ENCODE peak calls at places on chromosome 18, in ten cellular contexts. T, M, F, H, X, J, K, B, A and W are unnamed samples.

GRCh38 chr18:67425724-67426123 is 90.8 kb downstream of the DSEL start:
- DNase-seq in B (peak), A (no peak), T (no peak), K (no peak), F (no peak), X (peak), M (no peak), J (no peak), H (peak), W (no peak)

GRCh38 chr18:44777429-44778192 is 96.9 kb downstream of the SETBP1 start:
- DNase-seq in K (no peak), A (no peak), F (no peak), M (peak), T (no peak), B (no peak), X (no peak), J (no peak), H (no peak), W (no peak)

GRCh38 chr18:23837591-23837990 is 148.3 kb downstream of the LAMA3 start:
- DNase-seq in A (no peak), X (no peak), F (no peak), M (no peak), J (no peak), T (no peak), K (no peak), H (no peak), B (peak), W (no peak)

GRCh38 chr18:2609604-2610003 is 38.2 kb downstream of the NDC80 start:
- DNase-seq in T (no peak), X (no peak), J (no peak), M (no peak), H (no peak), B (no peak), K (no peak), A (no peak), F (no peak), W (no peak)

GRCh38 chr18:58088723-58089074 is 44.7 kb downstream of the NEDD4L start:
- DNase-seq in J (no peak), H (no peak), T (no peak), B (no peak), X (no peak), K (no peak), M (no peak), F (no peak), A (no peak), W (no peak)

GRCh38 chr18:45168883-45169585 is 446.2 kb upstream of the SLC14A2 start:
- DNase-seq in M (peak), A (peak), J (no peak), H (peak), T (no peak), B (peak), X (no peak), F (no peak), K (no peak), W (no peak)

GRCh38 chr18:37458697-37459096 is 106.9 kb downstream of the CELF4 start:
- DNase-seq in A (no peak), K (no peak), J (no peak), T (no peak), B (no peak), M (no peak), H (no peak), F (no peak), X (no peak), W (no peak)

GRCh38 chr18:21682276-21683051 is 22.1 kb downstream of the ABHD3 start:
- DNase-seq in M (no peak), K (no peak), H (no peak), T (peak), J (no peak), A (no peak), X (no peak), B (peak), F (no peak), W (no peak)

GRCh38 chr18:3593381-3593903 is 143.5 kb downstream of the TGIF1 start:
- DNase-seq in X (no peak), A (no peak), T (no peak), M (peak), J (no peak), F (no peak), B (peak), K (no peak), H (peak), W (no peak)

GRCh38 chr18:48949606-48950535 is 894 bp downstream of the SMAD7 start:
- DNase-seq in X (no peak), F (no peak), J (peak), B (peak), M (peak), K (peak), H (peak), A (no peak), T (peak), W (no peak)

GRCh38 chr18:49631146-49631866 is 69.4 kb downstream of the LIPG start:
- DNase-seq in T (no peak), J (no peak), A (no peak), M (no peak), X (no peak), F (no peak), B (no peak), H (no peak), K (no peak), W (no peak)

GRCh38 chr18:7146067-7146466 is 28.5 kb upstream of the LAMA1 start:
- DNase-seq in B (no peak), F (no peak), M (no peak), H (no peak), T (no peak), K (no peak), J (no peak), X (no peak), A (no peak), W (no peak)

GRCh38 chr18:7532942-7533341 is 34.2 kb upstream of the PTPRM start:
- DNase-seq in F (no peak), J (no peak), K (no peak), H (no peak), B (no peak), A (no peak), X (no peak), M (no peak), T (no peak), W (no peak)

GRCh38 chr18:34929336-34929780 is 111.9 kb upstream of the MAPRE2 start:
- DNase-seq in F (no peak), A (no peak), T (no peak), B (peak), J (no peak), H (peak), K (no peak), M (peak), X (peak), W (no peak)

GRCh38 chr18:72206814-72207213 is 337.3 kb downstream of the CBLN2 start:
- DNase-seq in H (no peak), J (no peak), B (no peak), K (no peak), F (no peak), X (no peak), T (no peak), A (no peak), M (peak), W (no peak)

GRCh38 chr18:39434223-39434622 is 1868.6 kb upstream of the CELF4 start:
- DNase-seq in H (no peak), B (no peak), M (no peak), T (no peak), F (no peak), K (no peak), X (no peak), A (no peak), J (no peak), W (no peak)

GRCh38 chr18:63395503-63395902 is 26.8 kb downstream of the VPS4B start:
- DNase-seq in F (no peak), T (no peak), H (no peak), X (no peak), M (no peak), A (no peak), K (no peak), B (no peak), J (no peak), W (no peak)

GRCh38 chr18:23066060-23066459 is 69.2 kb upstream of the CABLES1 start:
- DNase-seq in B (no peak), M (no peak), A (no peak), F (no peak), K (no peak), T (no peak), H (no peak), X (no peak), J (no peak), W (no peak)

GRCh38 chr18:72460210-72460680 is 83.9 kb downstream of the CBLN2 start:
- DNase-seq in J (no peak), M (no peak), H (peak), A (no peak), K (no peak), B (no peak), T (no peak), X (no peak), F (no peak), W (no peak)

GRCh38 chr18:58603365-58604067 is 25.4 kb downstream of the ALPK2 start:
- DNase-seq in H (no peak), F (no peak), T (no peak), J (no peak), B (no peak), X (no peak), A (no peak), M (peak), K (no peak), W (no peak)

GRCh38 chr18:22563098-22563707 is 145.5 kb upstream of the CTAGE1 start:
- DNase-seq in K (no peak), T (no peak), F (no peak), A (no peak), M (peak), X (peak), J (peak), B (peak), H (peak), W (peak)

GRCh38 chr18:35610089-35610488 is 28.5 kb downstream of the GALNT1 start:
- DNase-seq in X (no peak), F (no peak), M (peak), A (no peak), T (no peak), K (no peak), J (no peak), H (peak), B (no peak), W (no peak)

GRCh38 chr18:67517224-67517765 is 775 bp upstream of the DSEL start:
- DNase-seq in M (peak), K (peak), X (no peak), T (no peak), F (no peak), J (no peak), B (no peak), A (no peak), H (no peak), W (no peak)